ENCODE peak calls at places on chromosome 7, in five cellular contexts. Q is progenitor cell of endocrine pancreas, L is WERI-Rb-1, C is K562, J is endothelial cell. U is an unnamed sample.

GRCh38 chr7:19772858-19773337 is 519 bp downstream of the TMEM196 start:
- DNase-seq in J (peak; percentile 65), Q (peak; percentile 45), L (no peak), C (no peak), U (no peak)

GRCh38 chr7:44374007-44374763 is 48.8 kb upstream of the CAMK2B start:
- DNase-seq in C (no peak), L (no peak), Q (no peak), J (no peak), U (no peak)

GRCh38 chr7:108526768-108527017 is 758 bp upstream of the PNPLA8 start:
- DNase-seq in J (no peak), C (no peak), L (no peak), Q (no peak), U (no peak)

GRCh38 chr7:1912472-1913289 is 242.6 kb downstream of the ELFN1 start:
- DNase-seq in J (no peak), L (no peak), C (no peak), Q (no peak), U (no peak)

GRCh38 chr7:16801111-16801542 is 3.7 kb downstream of the AGR2 start:
- DNase-seq in J (no peak), Q (no peak), L (no peak), C (peak; percentile 66), U (no peak)

GRCh38 chr7:117673367-117673766 is 193.5 kb downstream of the CFTR start:
- DNase-seq in L (no peak), J (peak; percentile 6), C (no peak), Q (peak; percentile 16), U (no peak)

GRCh38 chr7:80362677-80363076 is 149.2 kb downstream of the GNAT3 start:
- DNase-seq in C (no peak), J (no peak), Q (no peak), L (no peak), U (no peak)

GRCh38 chr7:45021604-45022296 is 21.7 kb downstream of the CCM2 start:
- DNase-seq in L (no peak), C (peak; percentile 29), J (no peak), Q (no peak), U (peak; percentile 34)

GRCh38 chr7:134865001-134865845 is 85.8 kb downstream of the CALD1 start:
- DNase-seq in C (no peak), J (no peak), Q (no peak), L (no peak), U (peak; percentile 67)

GRCh38 chr7:158512042-158512441 is 75.6 kb downstream of the PTPRN2 start:
- DNase-seq in C (no peak), L (no peak), J (no peak), Q (no peak), U (no peak)

DNA sequence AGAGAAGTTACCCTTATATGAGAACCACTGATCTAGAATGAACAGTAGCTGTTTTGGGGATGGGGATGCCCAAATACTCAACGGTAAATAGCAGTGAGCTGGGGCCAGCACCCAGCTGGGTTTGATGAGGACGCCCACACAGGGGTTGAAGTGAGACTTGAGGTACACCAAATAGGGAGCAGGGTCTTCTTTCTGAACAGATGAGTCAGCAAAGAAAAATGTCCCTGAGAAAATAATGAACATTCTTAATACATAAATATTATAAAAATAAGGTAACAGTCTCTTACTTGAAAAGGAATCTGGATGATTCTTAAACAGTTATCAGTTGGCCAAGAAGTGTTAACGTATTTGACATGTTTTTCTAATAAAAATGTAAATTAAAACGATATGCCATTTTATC is 2.0 kb downstream of the PRSS37 start:
- DNase-seq in Q (no peak), J (no peak), L (no peak), C (no peak), U (no peak)
- TF ChIP-seq CTCF in Q (no peak), J (no peak), L (no peak), C (no peak), U (no peak)

GRCh38 chr7:132614428-132615076 is 38.3 kb upstream of the PLXNA4 start:
- DNase-seq in Q (no peak), L (no peak), C (peak; percentile 7), J (peak; percentile 56), U (no peak)
- TF ChIP-seq CTCF in Q (peak; percentile 38), L (no peak), C (no peak), J (peak; percentile 32), U (no peak)

GRCh38 chr7:97119747-97120146 is 2.2 kb downstream of the SDHAF3 start:
- DNase-seq in C (peak; percentile 46), Q (no peak), J (no peak), L (no peak), U (no peak)

GRCh38 chr7:97116308-97116707 is 1.2 kb upstream of the SDHAF3 start:
- DNase-seq in C (no peak), Q (no peak), J (no peak), L (no peak), U (no peak)

GRCh38 chr7:97118306-97118917 is 914 bp downstream of the SDHAF3 start:
- DNase-seq in Q (no peak), J (no peak), L (no peak), C (peak; percentile 45), U (no peak)

GRCh38 chr7:97117035-97117371 is 495 bp upstream of the SDHAF3 start:
- DNase-seq in J (no peak), L (peak; percentile 12), C (no peak), Q (no peak), U (no peak)

DNA sequence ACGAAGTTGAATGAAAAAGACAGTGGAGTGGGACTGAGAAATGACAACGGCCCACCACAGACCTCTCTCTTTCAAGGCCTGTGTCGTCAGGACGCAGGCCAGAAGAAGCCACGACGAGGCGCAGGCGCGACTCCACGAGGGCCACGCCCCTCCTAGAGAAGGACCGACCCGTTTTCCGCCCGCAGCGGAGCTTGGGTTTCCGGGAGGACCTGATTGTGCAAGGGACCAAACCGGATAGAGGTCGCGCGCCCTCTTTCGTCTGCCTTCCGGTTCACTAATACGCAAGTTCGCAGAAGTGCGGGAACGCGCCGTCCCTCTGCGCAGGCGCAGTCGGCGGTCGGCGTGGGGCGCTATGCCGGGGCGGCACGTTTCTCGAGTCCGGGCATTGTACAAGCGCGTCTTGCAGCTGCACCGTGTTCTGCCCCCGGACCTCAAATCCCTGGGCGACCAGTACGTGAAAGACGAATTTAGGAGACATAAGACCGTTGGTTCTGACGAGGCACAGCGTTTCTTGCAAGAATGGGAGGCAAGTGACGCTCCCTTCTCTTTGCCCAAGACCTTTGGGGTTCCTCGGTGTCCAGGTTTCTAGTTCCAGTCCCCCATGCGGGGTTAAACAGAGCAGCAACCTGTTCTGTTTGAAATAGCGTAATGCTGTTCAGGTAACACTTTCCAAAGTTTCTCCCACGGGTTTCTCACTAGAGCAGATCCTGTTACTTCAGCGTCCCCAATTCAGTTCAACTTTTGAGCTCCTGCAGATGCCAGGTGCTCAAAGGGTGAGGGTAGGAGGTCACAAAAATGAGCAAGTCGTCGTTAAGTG is at the start of gene SDHAF3:
- DNase-seq in L (peak; percentile 99), C (peak; percentile 100), Q (peak; percentile 98), J (peak; percentile 98), U (peak; percentile 99)
- TF ChIP-seq CTCF in L (peak; percentile 18), C (peak; percentile 30), Q (peak; percentile 13), J (no peak), U (no peak)

DNA sequence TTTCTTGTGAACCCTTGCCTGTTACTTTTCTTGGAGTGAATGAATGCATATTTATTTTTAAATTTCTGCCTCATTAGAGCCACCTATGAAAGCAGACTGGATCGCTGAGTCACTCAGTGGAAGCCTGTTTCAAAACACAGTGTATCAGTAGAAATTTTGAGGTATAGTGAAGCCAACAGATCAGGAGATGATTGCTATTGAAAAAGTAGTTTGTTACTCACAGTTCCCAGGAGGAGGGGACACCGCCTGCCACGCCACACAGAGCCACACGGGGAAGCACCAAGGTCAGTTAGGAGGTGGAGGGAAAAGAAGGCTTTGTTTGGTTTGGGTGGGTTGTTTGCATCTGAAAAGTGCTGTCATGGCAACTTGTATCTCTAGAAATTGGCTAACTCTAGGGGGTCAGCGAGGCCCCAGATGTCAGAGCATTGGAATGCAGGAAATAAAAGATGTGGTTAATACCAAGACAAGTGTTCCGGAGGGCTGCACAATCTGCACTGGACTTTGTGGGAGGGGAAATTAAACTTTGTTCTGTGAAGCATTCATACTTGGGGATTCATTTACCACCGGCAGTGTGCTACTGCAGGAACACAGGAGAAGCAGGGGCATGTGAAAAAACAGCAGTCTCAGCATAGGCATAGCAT is 106.4 kb upstream of the SDK1 start:
- DNase-seq in Q (peak; percentile 37), L (no peak), J (no peak), C (no peak), U (no peak)
- TF ChIP-seq CTCF in Q (peak; percentile 45), L (no peak), J (no peak), C (peak; percentile 7), U (no peak)

DNA sequence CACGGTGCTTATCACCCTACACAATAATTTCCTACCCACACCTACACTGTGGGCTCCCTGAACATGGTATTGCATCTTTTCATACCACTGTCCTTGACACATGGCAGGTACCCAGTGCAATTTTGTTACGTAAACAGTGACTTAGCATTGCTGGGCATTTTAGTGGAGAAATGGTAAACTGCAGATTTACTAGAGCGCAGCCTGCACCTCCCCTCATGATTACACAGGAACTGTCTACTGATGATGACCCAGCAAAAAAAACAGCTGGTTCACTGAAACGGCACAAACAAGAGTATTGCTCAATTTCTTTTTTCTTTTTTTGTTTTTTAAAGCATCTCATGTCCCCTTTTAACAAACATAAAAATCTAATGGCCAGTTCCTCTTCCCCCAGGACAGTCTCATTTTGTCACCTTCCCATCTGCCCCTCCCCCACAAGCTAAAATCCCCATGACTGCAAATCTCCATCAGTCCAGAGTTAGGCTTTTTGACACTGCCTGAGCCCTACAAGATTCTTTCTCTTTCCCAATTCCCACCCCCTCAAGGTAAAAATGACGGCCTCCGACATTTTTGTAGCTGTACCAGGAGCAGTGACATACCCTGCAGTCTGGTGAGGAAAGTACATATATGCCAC is 2.8 kb downstream of the ZNF746 start:
- DNase-seq in J (no peak), C (peak; percentile 75), L (no peak), Q (no peak), U (no peak)
- TF ChIP-seq CTCF in J (no peak), C (no peak), L (no peak), Q (no peak), U (no peak)

GRCh38 chr7:155844019-155844453 is 31.8 kb upstream of the SHH start:
- DNase-seq in C (peak; percentile 11), Q (peak; percentile 58), J (no peak), L (no peak), U (no peak)
- TF ChIP-seq CTCF in C (no peak), Q (peak; percentile 32), J (no peak), L (no peak), U (no peak)

GRCh38 chr7:27389508-27389907 is 146.9 kb downstream of the EVX1 start:
- DNase-seq in L (no peak), Q (no peak), C (no peak), J (no peak), U (no peak)
- TF ChIP-seq CTCF in L (no peak), Q (no peak), C (no peak), J (no peak), U (no peak)

DNA sequence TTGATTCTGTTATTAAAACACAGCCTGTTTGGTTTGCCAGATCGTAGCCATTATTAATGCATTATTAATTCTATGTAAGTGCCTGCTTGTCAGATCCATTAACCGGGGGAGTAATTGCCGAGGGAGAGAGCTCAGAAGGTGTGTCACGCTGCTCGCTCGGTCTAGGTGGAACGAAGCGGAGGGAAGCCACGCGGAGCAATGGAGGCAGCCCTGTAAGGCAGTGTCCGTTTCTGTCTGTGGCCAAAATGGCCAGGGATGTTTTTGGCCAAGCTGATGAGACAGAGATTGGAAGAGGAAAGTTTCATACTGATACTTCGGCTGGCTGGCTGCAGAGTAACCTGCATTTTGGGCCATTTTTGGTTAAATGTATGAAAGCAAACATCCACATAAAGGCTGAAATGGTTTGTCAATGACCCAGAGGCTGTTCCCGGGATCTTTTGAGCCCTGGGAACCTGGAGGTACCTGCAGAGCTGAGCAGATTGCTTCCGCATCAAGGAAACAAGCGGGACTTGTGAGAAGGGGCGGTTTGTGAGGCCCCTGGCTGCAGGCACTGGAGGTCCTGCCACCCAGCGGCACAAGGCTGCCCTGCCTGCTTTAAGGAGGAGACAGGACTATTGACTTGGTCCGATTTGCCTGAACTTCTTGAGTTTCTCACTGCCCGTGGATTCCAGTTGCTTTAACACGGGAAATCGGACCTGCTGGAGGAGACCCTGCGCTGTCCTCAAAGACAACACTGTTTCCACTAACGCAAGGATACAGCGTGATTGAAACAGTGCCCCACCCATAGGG is 129.9 kb downstream of the DNAJB6 start:
- DNase-seq in J (no peak), L (no peak), Q (no peak), C (peak; percentile 30), U (no peak)
- TF ChIP-seq CTCF in J (no peak), L (no peak), Q (peak; percentile 23), C (peak; percentile 60), U (no peak)